ENCODE peak calls at places on chromosome 9, in nine cellular contexts. One of them, this sample, is unnamed. For H3K36me3, the result is how much of the 10 kb centered on the place peaks cover.

GRCh38 chr9:98455256-98455956 is 200.0 kb upstream of the TBC1D2 start:
- DNase-seq in HepG2: no peak
- DNase-seq in suprapubic skin: no peak
- DNase-seq in GM12878: no peak
- DNase-seq in sigmoid colon: no peak
- DNase-seq in HCT116: no peak
- DNase-seq in spleen: no peak
- DNase-seq in IMR-90: no peak
- DNase-seq in heart left ventricle: no peak
- DNase-seq in this sample: no peak

GRCh38 chr9:35756275-35756742 is 2.2 kb upstream of the MSMP start:
- DNase-seq in HepG2: no peak
- DNase-seq in suprapubic skin: peak
- DNase-seq in GM12878: no peak
- DNase-seq in sigmoid colon: peak
- DNase-seq in HCT116: peak
- DNase-seq in spleen: peak
- DNase-seq in IMR-90: no peak
- DNase-seq in heart left ventricle: peak
- DNase-seq in this sample: no peak

GRCh38 chr9:34412336-34412735 is 35.6 kb upstream of the MYORG start:
- DNase-seq in HepG2: no peak
- DNase-seq in suprapubic skin: no peak
- DNase-seq in GM12878: no peak
- DNase-seq in sigmoid colon: no peak
- DNase-seq in HCT116: no peak
- DNase-seq in spleen: no peak
- DNase-seq in IMR-90: no peak
- DNase-seq in heart left ventricle: no peak
- DNase-seq in this sample: no peak

GRCh38 chr9:93379051-93379450 is 72.4 kb upstream of the FAM120A start:
- DNase-seq in HepG2: no peak
- DNase-seq in suprapubic skin: no peak
- DNase-seq in GM12878: no peak
- DNase-seq in sigmoid colon: no peak
- DNase-seq in HCT116: no peak
- DNase-seq in spleen: no peak
- DNase-seq in IMR-90: no peak
- DNase-seq in heart left ventricle: no peak
- DNase-seq in this sample: no peak

GRCh38 chr9:135971892-135972291 is 10.7 kb upstream of the UBAC1 start:
- DNase-seq in HepG2: peak
- DNase-seq in suprapubic skin: no peak
- DNase-seq in GM12878: no peak
- DNase-seq in sigmoid colon: peak
- DNase-seq in HCT116: peak
- DNase-seq in spleen: no peak
- DNase-seq in IMR-90: no peak
- DNase-seq in heart left ventricle: no peak
- DNase-seq in this sample: peak

GRCh38 chr9:27118916-27119315 is 9.9 kb downstream of the TEK start:
- DNase-seq in HepG2: no peak
- DNase-seq in suprapubic skin: no peak
- DNase-seq in GM12878: no peak
- DNase-seq in sigmoid colon: no peak
- DNase-seq in HCT116: no peak
- DNase-seq in spleen: no peak
- DNase-seq in IMR-90: peak
- DNase-seq in heart left ventricle: no peak
- DNase-seq in this sample: no peak

GRCh38 chr9:129801504-129801903 is 1.5 kb upstream of the TOR1B start:
- DNase-seq in HepG2: no peak
- DNase-seq in suprapubic skin: no peak
- DNase-seq in GM12878: no peak
- DNase-seq in sigmoid colon: no peak
- DNase-seq in HCT116: no peak
- DNase-seq in spleen: no peak
- DNase-seq in IMR-90: no peak
- DNase-seq in heart left ventricle: no peak
- DNase-seq in this sample: no peak

GRCh38 chr9:7432989-7433388 is 366.6 kb downstream of the DMAC1 start:
- DNase-seq in HepG2: no peak
- DNase-seq in suprapubic skin: no peak
- DNase-seq in GM12878: no peak
- DNase-seq in sigmoid colon: no peak
- DNase-seq in HCT116: no peak
- DNase-seq in spleen: no peak
- DNase-seq in IMR-90: no peak
- DNase-seq in heart left ventricle: no peak
- DNase-seq in this sample: no peak

DNA sequence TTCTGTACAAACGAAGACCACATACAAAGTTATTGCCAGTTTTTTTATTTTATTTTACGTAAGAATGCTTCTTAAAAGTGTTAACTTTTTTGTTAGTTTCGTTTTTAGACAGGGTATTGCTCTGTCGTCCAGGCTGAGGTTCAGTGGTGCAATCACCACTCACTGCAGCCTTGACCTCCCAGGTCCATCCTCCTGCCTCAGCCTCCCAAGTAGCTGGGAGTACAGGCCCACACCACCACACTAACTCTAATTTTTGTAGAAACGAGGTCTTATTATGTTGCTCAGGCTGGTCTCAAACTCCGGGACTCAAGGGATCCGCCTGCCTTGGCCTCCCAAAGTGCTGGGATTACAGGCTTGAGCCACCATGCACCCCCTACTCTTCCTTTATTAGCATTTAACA is 2.3 kb upstream of the DNAJA1 start:
- DNase-seq in HepG2: no peak
- DNase-seq in suprapubic skin: no peak
- DNase-seq in GM12878: no peak
- DNase-seq in sigmoid colon: no peak
- DNase-seq in HCT116: no peak
- DNase-seq in spleen: no peak
- DNase-seq in IMR-90: no peak
- DNase-seq in heart left ventricle: no peak
- DNase-seq in this sample: no peak
- H3K27ac ChIP-seq in HepG2: peak
- H3K27ac ChIP-seq in suprapubic skin: no peak
- H3K27ac ChIP-seq in GM12878: no peak
- H3K27ac ChIP-seq in sigmoid colon: peak
- H3K27ac ChIP-seq in HCT116: no peak
- H3K27ac ChIP-seq in spleen: no peak
- H3K27ac ChIP-seq in IMR-90: no peak
- H3K27ac ChIP-seq in heart left ventricle: no peak
- H3K27ac ChIP-seq in this sample: no peak

GRCh38 chr9:121135642-121136041 is 60.9 kb downstream of the CNTRL start:
- DNase-seq in HepG2: no peak
- DNase-seq in suprapubic skin: no peak
- DNase-seq in GM12878: no peak
- DNase-seq in sigmoid colon: no peak
- DNase-seq in HCT116: no peak
- DNase-seq in spleen: no peak
- DNase-seq in IMR-90: no peak
- DNase-seq in heart left ventricle: no peak
- DNase-seq in this sample: no peak

GRCh38 chr9:121138973-121139372 is 62.7 kb downstream of the RAB14 start:
- DNase-seq in HepG2: no peak
- DNase-seq in suprapubic skin: no peak
- DNase-seq in GM12878: no peak
- DNase-seq in sigmoid colon: no peak
- DNase-seq in HCT116: no peak
- DNase-seq in spleen: no peak
- DNase-seq in IMR-90: no peak
- DNase-seq in heart left ventricle: no peak
- DNase-seq in this sample: no peak

GRCh38 chr9:121133104-121133816 is 58.5 kb downstream of the CNTRL start:
- DNase-seq in HepG2: peak
- DNase-seq in suprapubic skin: no peak
- DNase-seq in GM12878: no peak
- DNase-seq in sigmoid colon: no peak
- DNase-seq in HCT116: no peak
- DNase-seq in spleen: peak
- DNase-seq in IMR-90: no peak
- DNase-seq in heart left ventricle: peak
- DNase-seq in this sample: no peak

GRCh38 chr9:121141706-121142105 is 60.0 kb downstream of the RAB14 start:
- DNase-seq in HepG2: no peak
- DNase-seq in suprapubic skin: no peak
- DNase-seq in GM12878: no peak
- DNase-seq in sigmoid colon: no peak
- DNase-seq in HCT116: no peak
- DNase-seq in spleen: no peak
- DNase-seq in IMR-90: no peak
- DNase-seq in heart left ventricle: no peak
- DNase-seq in this sample: no peak

DNA sequence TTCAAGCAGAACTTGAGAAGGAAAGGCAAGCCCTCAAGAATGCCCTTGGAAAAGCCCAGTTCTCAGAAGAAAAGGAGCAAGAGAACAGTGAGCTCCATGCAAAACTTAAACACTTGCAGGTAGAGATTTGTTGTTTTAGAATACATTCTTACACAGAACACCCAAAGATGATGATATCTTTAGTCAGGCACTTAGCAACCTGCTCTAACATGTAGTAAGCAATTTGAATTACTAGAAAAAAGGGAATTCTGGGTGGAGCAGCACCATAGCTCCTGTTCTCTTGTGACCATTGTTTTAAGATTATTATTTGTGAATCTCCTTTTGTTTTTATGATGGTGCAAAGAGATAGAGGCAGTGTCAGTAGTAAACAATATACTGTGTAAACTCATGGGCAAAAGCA is 63.1 kb downstream of the RAB14 start:
- DNase-seq in HepG2: no peak
- DNase-seq in suprapubic skin: no peak
- DNase-seq in GM12878: no peak
- DNase-seq in sigmoid colon: no peak
- DNase-seq in HCT116: no peak
- DNase-seq in spleen: no peak
- DNase-seq in IMR-90: no peak
- DNase-seq in heart left ventricle: no peak
- DNase-seq in this sample: no peak
- H3K36me3 ChIP-seq in HepG2: under half
- H3K36me3 ChIP-seq in suprapubic skin: under half
- H3K36me3 ChIP-seq in GM12878: under half
- H3K36me3 ChIP-seq in sigmoid colon: under half
- H3K36me3 ChIP-seq in HCT116: under half
- H3K36me3 ChIP-seq in spleen: half or more
- H3K36me3 ChIP-seq in IMR-90: under half
- H3K36me3 ChIP-seq in heart left ventricle: under half
- H3K36me3 ChIP-seq in this sample: under half

GRCh38 chr9:123437201-123437600 is 81.2 kb downstream of the CRB2 start:
- DNase-seq in HepG2: no peak
- DNase-seq in suprapubic skin: no peak
- DNase-seq in GM12878: no peak
- DNase-seq in sigmoid colon: no peak
- DNase-seq in HCT116: no peak
- DNase-seq in spleen: peak
- DNase-seq in IMR-90: no peak
- DNase-seq in heart left ventricle: no peak
- DNase-seq in this sample: no peak

GRCh38 chr9:123438821-123439220 is 82.8 kb downstream of the CRB2 start:
- DNase-seq in HepG2: peak
- DNase-seq in suprapubic skin: no peak
- DNase-seq in GM12878: no peak
- DNase-seq in sigmoid colon: no peak
- DNase-seq in HCT116: no peak
- DNase-seq in spleen: peak
- DNase-seq in IMR-90: peak
- DNase-seq in heart left ventricle: no peak
- DNase-seq in this sample: no peak

GRCh38 chr9:123438321-123438720 is 82.3 kb downstream of the CRB2 start:
- DNase-seq in HepG2: no peak
- DNase-seq in suprapubic skin: peak
- DNase-seq in GM12878: no peak
- DNase-seq in sigmoid colon: no peak
- DNase-seq in HCT116: no peak
- DNase-seq in spleen: peak
- DNase-seq in IMR-90: peak
- DNase-seq in heart left ventricle: no peak
- DNase-seq in this sample: no peak

GRCh38 chr9:123441769-123442168 is 85.8 kb downstream of the CRB2 start:
- DNase-seq in HepG2: no peak
- DNase-seq in suprapubic skin: no peak
- DNase-seq in GM12878: no peak
- DNase-seq in sigmoid colon: no peak
- DNase-seq in HCT116: no peak
- DNase-seq in spleen: no peak
- DNase-seq in IMR-90: no peak
- DNase-seq in heart left ventricle: no peak
- DNase-seq in this sample: no peak

GRCh38 chr9:123440256-123440655 is 84.3 kb downstream of the CRB2 start:
- DNase-seq in HepG2: no peak
- DNase-seq in suprapubic skin: no peak
- DNase-seq in GM12878: no peak
- DNase-seq in sigmoid colon: no peak
- DNase-seq in HCT116: no peak
- DNase-seq in spleen: peak
- DNase-seq in IMR-90: no peak
- DNase-seq in heart left ventricle: no peak
- DNase-seq in this sample: no peak
- TF ChIP-seq POLR2A in HepG2: no peak
- TF ChIP-seq POLR2A in suprapubic skin: no peak
- TF ChIP-seq POLR2A in GM12878: no peak
- TF ChIP-seq POLR2A in sigmoid colon: no peak
- TF ChIP-seq POLR2A in HCT116: no peak
- TF ChIP-seq POLR2A in spleen: no peak
- TF ChIP-seq POLR2A in IMR-90: no peak
- TF ChIP-seq POLR2A in heart left ventricle: no peak
- TF ChIP-seq POLR2A in this sample: no peak

GRCh38 chr9:122366074-122366672 is 4.7 kb upstream of the PTGS1 start:
- DNase-seq in HepG2: no peak
- DNase-seq in suprapubic skin: no peak
- DNase-seq in GM12878: no peak
- DNase-seq in sigmoid colon: no peak
- DNase-seq in HCT116: no peak
- DNase-seq in spleen: peak
- DNase-seq in IMR-90: peak
- DNase-seq in heart left ventricle: no peak
- DNase-seq in this sample: no peak

GRCh38 chr9:122367065-122367464 is 3.8 kb upstream of the PTGS1 start:
- DNase-seq in HepG2: no peak
- DNase-seq in suprapubic skin: no peak
- DNase-seq in GM12878: no peak
- DNase-seq in sigmoid colon: no peak
- DNase-seq in HCT116: no peak
- DNase-seq in spleen: peak
- DNase-seq in IMR-90: no peak
- DNase-seq in heart left ventricle: no peak
- DNase-seq in this sample: no peak

GRCh38 chr9:122364783-122365150 is 6.1 kb upstream of the PTGS1 start:
- DNase-seq in HepG2: no peak
- DNase-seq in suprapubic skin: no peak
- DNase-seq in GM12878: no peak
- DNase-seq in sigmoid colon: no peak
- DNase-seq in HCT116: no peak
- DNase-seq in spleen: peak
- DNase-seq in IMR-90: peak
- DNase-seq in heart left ventricle: no peak
- DNase-seq in this sample: no peak

GRCh38 chr9:122360891-122361290 is 9.9 kb upstream of the PTGS1 start:
- DNase-seq in HepG2: no peak
- DNase-seq in suprapubic skin: no peak
- DNase-seq in GM12878: no peak
- DNase-seq in sigmoid colon: no peak
- DNase-seq in HCT116: no peak
- DNase-seq in spleen: peak
- DNase-seq in IMR-90: peak
- DNase-seq in heart left ventricle: no peak
- DNase-seq in this sample: no peak

GRCh38 chr9:122364117-122364782 is 6.6 kb upstream of the PTGS1 start:
- DNase-seq in HepG2: no peak
- DNase-seq in suprapubic skin: no peak
- DNase-seq in GM12878: no peak
- DNase-seq in sigmoid colon: no peak
- DNase-seq in HCT116: no peak
- DNase-seq in spleen: peak
- DNase-seq in IMR-90: peak
- DNase-seq in heart left ventricle: no peak
- DNase-seq in this sample: no peak
- H3K27ac ChIP-seq in HepG2: no peak
- H3K27ac ChIP-seq in suprapubic skin: no peak
- H3K27ac ChIP-seq in GM12878: no peak
- H3K27ac ChIP-seq in sigmoid colon: peak
- H3K27ac ChIP-seq in HCT116: no peak
- H3K27ac ChIP-seq in spleen: no peak
- H3K27ac ChIP-seq in IMR-90: peak
- H3K27ac ChIP-seq in heart left ventricle: peak
- H3K27ac ChIP-seq in this sample: no peak

This sample was measured in right lobe of liver.